ENCODE peak calls at places on chromosomes 16 and 17, in eight cellular contexts. C is right cardiac atrium; Q is stimulated activated CD4-positive, alpha-beta T cell treated with anti-CD3 and anti-CD28 coated beads, Interleukin-2, amount 100 ng/mL, for 48 hours; B is stimulated activated CD8-positive, alpha-beta memory T cell treated with anti-CD3 and anti-CD28 coated beads, Interleukin-4, amount 100 ng/mL, for 24 hours; U is COR-L47; D is activated naive CD8-positive, alpha-beta T cell treated with anti-CD3 and anti-CD28 coated beads, Interleukin-2, amount 50 U/mL, for 24 hours; W is breast epithelium; P is type B pancreatic cell. G is an unnamed sample.

GRCh38 chr17:5194346-5194745 is 2.7 kb upstream of the ZNF594 start:
- DNase-seq in C (no peak), Q (no peak), B (no peak), U (no peak), D (no peak), W (no peak), P (no peak), G (no peak)

GRCh38 chr17:77287432-77288068 is 146.8 kb downstream of the SEC14L1 start:
- DNase-seq in C (peak; percentile 83), Q (no peak), B (no peak), U (peak; percentile 26), D (no peak), W (peak; percentile 87), P (no peak), G (no peak)

GRCh38 chr17:8922923-8923322 is 42.6 kb downstream of the PIK3R5 start:
- DNase-seq in C (no peak), Q (no peak), B (no peak), U (no peak), D (no peak), W (no peak), P (no peak), G (no peak)

GRCh38 chr16:16027728-16028310 is 78.4 kb downstream of the ABCC1 start:
- DNase-seq in C (no peak), Q (no peak), B (no peak), U (no peak), D (no peak), W (no peak), P (no peak), G (no peak)

GRCh38 chr16:49854227-49855203 is 1.4 kb downstream of the ZNF423 start:
- DNase-seq in C (peak; percentile 83), Q (no peak), B (no peak), U (no peak), D (peak; percentile 12), W (no peak), P (no peak), G (no peak)

GRCh38 chr16:68367034-68367433 is 56.2 kb downstream of the PRMT7 start:
- DNase-seq in C (no peak), Q (peak; percentile 49), B (no peak), U (peak; percentile 38), D (peak; percentile 65), W (no peak), P (no peak), G (no peak)

GRCh38 chr16:49947907-49948678 is 76.9 kb upstream of the CNEP1R1 start:
- DNase-seq in C (no peak), Q (no peak), B (no peak), U (no peak), D (no peak), W (no peak), P (no peak), G (no peak)

GRCh38 chr16:14669776-14670175 is 24.3 kb downstream of the PLA2G10 start:
- DNase-seq in C (no peak), Q (no peak), B (no peak), U (peak; percentile 85), D (no peak), W (no peak), P (no peak), G (no peak)

GRCh38 chr17:78343433-78344201 is 16.3 kb downstream of the SOCS3 start:
- DNase-seq in C (peak; percentile 64), Q (no peak), B (no peak), U (no peak), D (peak; percentile 67), W (no peak), P (no peak), G (no peak)

GRCh38 chr17:53996131-53996530 is 173.4 kb downstream of the KIF2B start:
- DNase-seq in C (no peak), Q (no peak), B (no peak), U (no peak), D (no peak), W (no peak), P (no peak), G (no peak)

GRCh38 chr16:50271148-50272041 is 5.0 kb downstream of the ADCY7 start:
- DNase-seq in C (no peak), Q (no peak), B (no peak), U (no peak), D (no peak), W (no peak), P (no peak), G (no peak)

GRCh38 chr17:8672326-8672725 is 41.8 kb upstream of the MYH10 start:
- DNase-seq in C (no peak), Q (no peak), B (no peak), U (no peak), D (no peak), W (no peak), P (no peak), G (no peak)

GRCh38 chr17:13209091-13209490 is 191.3 kb upstream of the ELAC2 start:
- DNase-seq in C (no peak), Q (no peak), B (no peak), U (no peak), D (no peak), W (no peak), P (no peak), G (no peak)

GRCh38 chr16:23072769-23073549 is 76.3 kb downstream of the USP31 start:
- DNase-seq in C (no peak), Q (no peak), B (no peak), U (no peak), D (no peak), W (peak; percentile 47), P (no peak), G (no peak)

GRCh38 chr17:50020841-50021599 is 26.0 kb upstream of the DLX3 start:
- DNase-seq in C (no peak), Q (no peak), B (no peak), U (no peak), D (no peak), W (no peak), P (peak; percentile 32), G (no peak)

GRCh38 chr17:68101992-68102758 is 66.6 kb downstream of the KPNA2 start:
- DNase-seq in C (no peak), Q (no peak), B (peak; percentile 19), U (peak; percentile 7), D (peak; percentile 40), W (peak; percentile 26), P (no peak), G (peak; percentile 17)

GRCh38 chr17:72531729-72532128 is 410.9 kb downstream of the SOX9 start:
- DNase-seq in C (no peak), Q (no peak), B (no peak), U (no peak), D (no peak), W (no peak), P (no peak), G (no peak)

GRCh38 chr17:48603959-48604769 is 622 bp downstream of the HOXB6 start:
- DNase-seq in C (no peak), Q (no peak), B (no peak), U (no peak), D (no peak), W (no peak), P (no peak), G (no peak)

GRCh38 chr16:878886-879285 is 78.4 kb upstream of the GNG13 start:
- DNase-seq in C (no peak), Q (no peak), B (no peak), U (no peak), D (no peak), W (no peak), P (no peak), G (no peak)

GRCh38 chr16:58948244-58948643 is 214.1 kb upstream of the GOT2 start:
- DNase-seq in C (no peak), Q (no peak), B (no peak), U (no peak), D (no peak), W (no peak), P (no peak), G (no peak)

GRCh38 chr17:50558955-50559614 is 1.4 kb upstream of the CACNA1G start:
- DNase-seq in C (no peak), Q (no peak), B (no peak), U (no peak), D (peak; percentile 39), W (no peak), P (no peak), G (no peak)

GRCh38 chr17:73711184-73711583 is 66.9 kb upstream of the SDK2 start:
- DNase-seq in C (no peak), Q (no peak), B (no peak), U (no peak), D (no peak), W (no peak), P (no peak), G (no peak)

GRCh38 chr16:77574867-77575619 is 140.2 kb upstream of the ADAMTS18 start:
- DNase-seq in C (peak; percentile 81), Q (no peak), B (no peak), U (no peak), D (no peak), W (no peak), P (no peak), G (no peak)

GRCh38 chr17:20206591-20206990 is 197.4 kb downstream of the SPECC1 start:
- DNase-seq in C (no peak), Q (no peak), B (no peak), U (no peak), D (no peak), W (no peak), P (no peak), G (no peak)

GRCh38 chr17:77117415-77117814 is 23.4 kb upstream of the SEC14L1 start:
- DNase-seq in C (no peak), Q (no peak), B (no peak), U (no peak), D (no peak), W (no peak), P (no peak), G (no peak)

GRCh38 chr16:70601576-70602575 is 44.5 kb upstream of the IL34 start:
- DNase-seq in C (no peak), Q (no peak), B (no peak), U (no peak), D (no peak), W (no peak), P (no peak), G (no peak)

GRCh38 chr16:78638371-78638770 is 538.9 kb downstream of the WWOX start:
- DNase-seq in C (no peak), Q (no peak), B (no peak), U (no peak), D (no peak), W (no peak), P (no peak), G (no peak)

GRCh38 chr17:42566873-42567573 is at the start of gene MLX:
- DNase-seq in C (peak; percentile 99), Q (peak; percentile 89), B (peak; percentile 92), U (peak; percentile 97), D (peak; percentile 95), W (peak; percentile 85), P (peak; percentile 95), G (peak; percentile 85)

GRCh38 chr16:6016530-6017184 is 919.1 kb upstream of the EEF2KMT start:
- DNase-seq in C (no peak), Q (no peak), B (no peak), U (no peak), D (no peak), W (no peak), P (no peak), G (no peak)

GRCh38 chr17:63116967-63117366 is 150.9 kb downstream of the TANC2 start:
- DNase-seq in C (no peak), Q (no peak), B (no peak), U (no peak), D (no peak), W (no peak), P (no peak), G (no peak)

GRCh38 chr17:36008998-36009665 is 7.8 kb upstream of the CCL15 start:
- DNase-seq in C (no peak), Q (no peak), B (no peak), U (no peak), D (no peak), W (no peak), P (no peak), G (no peak)

GRCh38 chr16:86919073-86919472 is 340.7 kb downstream of the FOXL1 start:
- DNase-seq in C (no peak), Q (no peak), B (no peak), U (no peak), D (no peak), W (no peak), P (no peak), G (no peak)

GRCh38 chr17:77320501-77321256 is 179.9 kb downstream of the SEC14L1 start:
- DNase-seq in C (peak; percentile 81), Q (no peak), B (no peak), U (no peak), D (no peak), W (peak; percentile 67), P (no peak), G (peak; percentile 64)

GRCh38 chr16:70575376-70575775 is 51.8 kb downstream of the SF3B3 start:
- DNase-seq in C (no peak), Q (no peak), B (no peak), U (no peak), D (no peak), W (no peak), P (no peak), G (no peak)